ENCODE peak calls at places on chromosomes 3 and 15, in eight cellular contexts. F is A172, X is H7, I is GM18507, B is cardiac fibroblast, U is NCI-H446 treated with DMSO at 0.1 percent for 48 hours, T is glomerular endothelial cell, E is neural crest cell. R is an unnamed sample.

GRCh38 chr3:32844322-32844654 is 26.5 kb downstream of the TRIM71 start:
- DNase-seq in F (no peak), B (no peak), U (no peak), I (no peak), T (no peak), X (no peak), E (no peak), R (no peak)

GRCh38 chr3:54691230-54691900 is 236.5 kb downstream of the LRTM1 start:
- DNase-seq in F (peak), X (no peak), T (no peak), B (no peak), U (no peak), I (no peak), E (no peak), R (no peak)

GRCh38 chr15:33089878-33090757 is 104.4 kb downstream of the FMN1 start:
- DNase-seq in F (peak), X (no peak), I (no peak), E (no peak), T (no peak), B (peak), U (no peak), R (no peak)

GRCh38 chr3:57756528-57757401 is 656 bp downstream of the SLMAP start:
- DNase-seq in I (no peak), F (peak), T (no peak), B (peak), X (peak), E (peak), U (no peak), R (peak)

GRCh38 chr3:38723569-38724391 is 74.3 kb upstream of the SCN5A start:
- DNase-seq in B (no peak), I (no peak), X (no peak), U (no peak), F (peak), E (no peak), T (no peak), R (no peak)

GRCh38 chr15:63502137-63502801 is 2.1 kb upstream of the USP3 start:
- DNase-seq in X (no peak), F (no peak), I (no peak), B (peak), T (no peak), E (no peak), U (no peak), R (no peak)

GRCh38 chr3:27575509-27575908 is 91.3 kb upstream of the SLC4A7 start:
- DNase-seq in B (no peak), X (no peak), E (no peak), U (no peak), F (no peak), I (no peak), T (no peak), R (no peak)

GRCh38 chr3:123338620-123339061 is 110.2 kb downstream of the ADCY5 start:
- DNase-seq in I (no peak), E (no peak), T (no peak), F (no peak), U (no peak), B (no peak), X (no peak), R (no peak)

GRCh38 chr3:72957303-72957702 is 39.3 kb upstream of the PPP4R2 start:
- DNase-seq in B (no peak), X (peak), I (no peak), U (no peak), E (peak), T (no peak), F (no peak), R (no peak)

GRCh38 chr3:149199474-149199873 is 22.2 kb downstream of the CP start:
- DNase-seq in E (no peak), I (no peak), B (peak), F (no peak), T (peak), X (no peak), U (peak), R (no peak)

GRCh38 chr3:38960042-38960622 is 91.6 kb downstream of the SCN11A start:
- DNase-seq in X (no peak), T (no peak), B (no peak), U (no peak), E (no peak), I (no peak), F (no peak), R (no peak)

GRCh38 chr15:62739507-62739906 is 303.0 kb upstream of the TPM1 start:
- DNase-seq in U (no peak), I (no peak), F (peak), X (no peak), T (no peak), E (no peak), B (peak), R (no peak)

GRCh38 chr15:73934281-73934680 is 8.0 kb downstream of the LOXL1 start:
- DNase-seq in E (no peak), U (no peak), B (no peak), I (no peak), F (no peak), T (no peak), X (no peak), R (no peak)

GRCh38 chr3:9435320-9435719 is 37.9 kb downstream of the SETD5 start:
- DNase-seq in T (no peak), U (no peak), I (no peak), B (no peak), X (no peak), F (no peak), E (no peak), R (no peak)

GRCh38 chr3:16388850-16389411 is 123.9 kb downstream of the OXNAD1 start:
- DNase-seq in F (no peak), I (no peak), X (no peak), B (no peak), E (no peak), T (no peak), U (no peak), R (no peak)

GRCh38 chr3:49966233-49966942 is 26.4 kb downstream of the RBM6 start:
- DNase-seq in U (no peak), I (no peak), X (peak), E (no peak), T (no peak), B (peak), F (no peak), R (no peak)

GRCh38 chr3:113981803-113982202 is 34.0 kb downstream of the ZDHHC23 start:
- DNase-seq in I (no peak), X (no peak), U (no peak), E (no peak), T (no peak), B (no peak), F (no peak), R (no peak)

GRCh38 chr3:13569641-13570390 is 20.9 kb downstream of the FBLN2 start:
- DNase-seq in E (no peak), I (no peak), T (no peak), U (no peak), B (no peak), F (no peak), X (no peak), R (no peak)

GRCh38 chr15:70792171-70792573 is 28.8 kb upstream of the UACA start:
- DNase-seq in T (no peak), E (no peak), X (no peak), F (peak), U (no peak), B (peak), I (no peak), R (no peak)

GRCh38 chr15:96351801-96352593 is 21.5 kb downstream of the NR2F2 start:
- DNase-seq in I (no peak), X (peak), U (no peak), T (no peak), B (peak), F (no peak), E (no peak), R (no peak)

GRCh38 chr3:153591566-153592221 is 429.7 kb downstream of the RAP2B start:
- DNase-seq in F (peak), I (no peak), E (no peak), T (no peak), B (no peak), X (no peak), U (no peak), R (no peak)

GRCh38 chr3:129005526-129006303 is 4.6 kb downstream of the EFCC1 start:
- DNase-seq in F (no peak), U (no peak), T (no peak), E (no peak), X (no peak), I (no peak), B (no peak), R (no peak)

GRCh38 chr3:187183210-187183862 is 13.9 kb upstream of the RTP1 start:
- DNase-seq in T (no peak), X (no peak), E (no peak), I (no peak), B (peak), U (no peak), F (no peak), R (no peak)

GRCh38 chr15:44243829-44244228 is 44.7 kb upstream of the GOLM2 start:
- DNase-seq in F (no peak), T (no peak), I (no peak), E (no peak), B (no peak), X (no peak), U (no peak), R (no peak)

GRCh38 chr15:34621675-34622074 is 38.2 kb upstream of the GOLGA8B start:
- DNase-seq in I (no peak), X (no peak), E (no peak), T (no peak), U (peak), B (peak), F (no peak), R (no peak)

GRCh38 chr3:65118912-65119499 is 431.2 kb upstream of the ADAMTS9 start:
- DNase-seq in X (no peak), I (no peak), U (no peak), T (no peak), F (no peak), B (no peak), E (no peak), R (no peak)

GRCh38 chr3:195102609-195103467 is 168.1 kb downstream of the XXYLT1 start:
- DNase-seq in F (peak), I (no peak), B (peak), X (no peak), E (no peak), T (peak), U (no peak), R (no peak)

GRCh38 chr3:127694467-127695215 is 21.9 kb downstream of the ABTB1 start:
- DNase-seq in I (no peak), U (peak), X (peak), F (peak), T (no peak), B (no peak), E (no peak), R (no peak)

GRCh38 chr15:92687183-92687582 is 31.6 kb upstream of the FAM174B start:
- DNase-seq in I (no peak), F (no peak), E (no peak), U (peak), X (no peak), T (no peak), B (no peak), R (no peak)

GRCh38 chr3:142963266-142964149 is at the start of gene PAQR9:
- DNase-seq in X (peak), F (peak), T (no peak), E (peak), B (no peak), U (no peak), I (no peak), R (no peak)

GRCh38 chr3:141294300-141294699 is 62.7 kb downstream of the PXYLP1 start:
- DNase-seq in F (no peak), U (no peak), I (no peak), E (no peak), B (peak), T (no peak), X (no peak), R (no peak)

GRCh38 chr3:54357307-54357706 is 235.0 kb downstream of the CACNA2D3 start:
- DNase-seq in T (no peak), B (no peak), F (no peak), I (no peak), U (no peak), X (no peak), E (no peak), R (no peak)

GRCh38 chr15:100687532-100688215 is 85.3 kb downstream of the ASB7 start:
- DNase-seq in T (no peak), I (no peak), U (no peak), F (peak), E (no peak), X (no peak), B (peak), R (no peak)

GRCh38 chr3:128153156-128154011 is at the start of gene EEFSEC:
- DNase-seq in X (peak), E (peak), I (peak), B (peak), T (no peak), F (peak), U (peak), R (peak)

GRCh38 chr15:77107531-77108355 is 36.8 kb upstream of the TSPAN3 start:
- DNase-seq in U (no peak), X (peak), E (peak), I (no peak), B (peak), T (no peak), F (peak), R (peak)

GRCh38 chr15:83200162-83200561 is 7.5 kb downstream of the HDGFL3 start:
- DNase-seq in I (no peak), F (peak), E (no peak), U (no peak), X (no peak), T (no peak), B (peak), R (no peak)

GRCh38 chr3:52528596-52529375 is 4.9 kb downstream of the NT5DC2 start:
- DNase-seq in I (no peak), U (no peak), E (no peak), F (no peak), T (no peak), B (no peak), X (peak), R (no peak)

R was measured in NT2/D1.